ENCODE peak calls at places on chromosomes 4 and X, in five cellular contexts. F, W, O, R and G are unnamed samples.

GRCh38 chr4:140249351-140249750 is 95.4 kb upstream of the MAML3 start:
- DNase-seq in F (no peak), W (no peak), O (no peak), R (no peak), G (no peak)

GRCh38 chr4:61427818-61428495 is 227.8 kb downstream of the ADGRL3 start:
- DNase-seq in F (no peak), W (no peak), O (peak), R (no peak), G (no peak)

GRCh38 chr4:8182858-8183725 is 16.0 kb upstream of the SH3TC1 start:
- DNase-seq in F (no peak), W (peak), O (peak), R (no peak), G (peak)

GRCh38 chrX:121160987-121161386 is 113.6 kb downstream of the GLUD2 start:
- DNase-seq in F (no peak), W (no peak), O (no peak), R (no peak), G (no peak)

GRCh38 chrX:24444645-24445044 is 20.4 kb upstream of the PDK3 start:
- DNase-seq in F (no peak), W (no peak), O (no peak), R (no peak), G (no peak)

GRCh38 chr4:161555689-161556660 is 607.8 kb downstream of the FSTL5 start:
- DNase-seq in F (no peak), W (no peak), O (no peak), R (no peak), G (no peak)

GRCh38 chr4:115360441-115360840 is 247.0 kb upstream of the NDST4 start:
- DNase-seq in F (no peak), W (no peak), O (no peak), R (no peak), G (no peak)

GRCh38 chrX:459611-460010 is 72.9 kb upstream of the PPP2R3B start:
- DNase-seq in F (no peak), W (no peak), O (peak), R (no peak), G (no peak)